ENCODE peak calls at places on chromosome 3, in six cellular contexts. Y is SK-N-SH, P is tibial nerve, C is transverse colon, F is upper lobe of left lung, G is A549. W is an unnamed sample.

GRCh38 chr3:179177611-179178010 is 29.5 kb downstream of the PIK3CA start:
- DNase-seq in P (no peak), Y (no peak), F (no peak), G (no peak), C (no peak), W (no peak)

GRCh38 chr3:37537914-37538691 is 323.6 kb upstream of the CTDSPL start:
- DNase-seq in Y (peak; percentile 86), F (no peak), P (no peak), C (no peak), G (no peak), W (peak; percentile 58)

GRCh38 chr3:122754867-122755835 is 38.5 kb downstream of the HSPBAP1 start:
- DNase-seq in Y (peak; percentile 30), C (no peak), G (peak; percentile 49), P (no peak), F (no peak), W (no peak)

GRCh38 chr3:151999936-152000335 is 126.5 kb downstream of the SUCNR1 start:
- DNase-seq in C (no peak), G (no peak), P (no peak), F (no peak), Y (no peak), W (no peak)

GRCh38 chr3:133448478-133449122 is 48.7 kb downstream of the BFSP2 start:
- DNase-seq in P (no peak), C (peak; percentile 53), G (no peak), F (peak; percentile 29), Y (no peak), W (no peak)

GRCh38 chr3:159263750-159264561 is 462.1 kb downstream of the MFSD1 start:
- DNase-seq in F (no peak), C (no peak), P (no peak), G (peak; percentile 19), Y (peak; percentile 42), W (no peak)

GRCh38 chr3:59839283-59839682 is 789.5 kb upstream of the CFAP20DC start:
- DNase-seq in P (no peak), G (no peak), C (no peak), F (no peak), Y (no peak), W (no peak)

GRCh38 chr3:171791695-171792082 is 18.6 kb downstream of the PLD1 start:
- DNase-seq in F (no peak), G (no peak), P (no peak), C (no peak), Y (no peak), W (no peak)

GRCh38 chr3:125594581-125595011 is 701 bp downstream of the OSBPL11 start:
- DNase-seq in G (no peak), Y (peak; percentile 32), F (no peak), C (peak; percentile 38), P (peak; percentile 21), W (peak; percentile 23)

GRCh38 chr3:130725746-130726145 is 20.9 kb downstream of the PIK3R4 start:
- DNase-seq in Y (no peak), C (no peak), F (no peak), P (no peak), G (no peak), W (no peak)

GRCh38 chr3:188672840-188673239 is 498.9 kb upstream of the TPRG1 start:
- DNase-seq in Y (no peak), F (no peak), P (no peak), G (no peak), C (no peak), W (no peak)
- TF ChIP-seq CTCF in Y (no peak), F (no peak), P (no peak), G (no peak), C (no peak), W (no peak)

DNA sequence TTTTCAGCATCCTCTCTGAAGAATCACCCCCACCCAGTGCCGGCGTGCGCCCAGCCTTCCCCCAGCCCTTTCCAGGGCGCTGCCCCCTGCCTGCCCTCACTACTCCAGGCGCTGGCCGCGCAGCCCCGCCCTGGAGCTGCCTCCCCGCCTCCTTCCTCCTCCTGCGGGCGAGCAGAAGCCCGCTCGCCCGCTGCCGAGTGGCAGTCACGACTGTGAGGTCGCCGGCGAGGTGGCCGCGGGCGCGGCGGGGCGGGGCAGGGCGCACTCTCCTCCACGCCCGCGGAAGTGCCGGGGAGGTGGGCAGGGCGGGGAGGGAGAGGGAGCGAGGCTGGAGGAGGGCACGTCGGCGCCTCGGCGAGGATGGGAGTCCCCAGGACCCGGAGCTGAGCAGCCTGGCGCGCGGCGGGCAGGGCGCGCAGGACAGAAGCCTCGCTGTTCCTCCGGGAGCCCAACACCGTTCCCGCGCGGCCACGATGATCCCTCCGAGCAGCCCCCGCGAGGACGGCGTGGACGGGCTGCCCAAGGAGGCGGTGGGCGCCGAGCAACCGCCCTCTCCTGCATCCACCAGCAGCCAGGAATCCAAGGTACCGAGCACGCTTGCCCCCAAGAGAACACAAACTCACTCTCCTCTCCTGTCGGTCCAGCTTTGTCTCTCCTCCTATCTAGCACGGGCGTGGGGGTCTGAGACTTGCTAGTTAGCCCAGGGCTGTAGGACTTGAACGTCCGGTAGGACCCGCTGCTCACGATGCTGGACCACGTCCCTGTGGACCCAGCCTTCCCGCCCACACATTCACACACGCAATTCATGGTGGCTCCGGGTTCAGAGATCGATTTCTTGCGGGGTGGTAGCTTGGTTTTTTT is at the start of gene STAC:
- DNase-seq in C (peak; percentile 8), G (peak; percentile 52), P (no peak), Y (peak; percentile 88), F (peak; percentile 47), W (no peak)
- H3K4me3 ChIP-seq in C (peak within 1 kb of the TSS; percentile 27), G (peak within 1 kb of the TSS; percentile 48), P (peak within 1 kb of the TSS; percentile 39), Y (peak within 1 kb of the TSS; percentile 88), F (peak within 1 kb of the TSS; percentile 44), W (peak within 1 kb of the TSS; percentile 51)

DNA sequence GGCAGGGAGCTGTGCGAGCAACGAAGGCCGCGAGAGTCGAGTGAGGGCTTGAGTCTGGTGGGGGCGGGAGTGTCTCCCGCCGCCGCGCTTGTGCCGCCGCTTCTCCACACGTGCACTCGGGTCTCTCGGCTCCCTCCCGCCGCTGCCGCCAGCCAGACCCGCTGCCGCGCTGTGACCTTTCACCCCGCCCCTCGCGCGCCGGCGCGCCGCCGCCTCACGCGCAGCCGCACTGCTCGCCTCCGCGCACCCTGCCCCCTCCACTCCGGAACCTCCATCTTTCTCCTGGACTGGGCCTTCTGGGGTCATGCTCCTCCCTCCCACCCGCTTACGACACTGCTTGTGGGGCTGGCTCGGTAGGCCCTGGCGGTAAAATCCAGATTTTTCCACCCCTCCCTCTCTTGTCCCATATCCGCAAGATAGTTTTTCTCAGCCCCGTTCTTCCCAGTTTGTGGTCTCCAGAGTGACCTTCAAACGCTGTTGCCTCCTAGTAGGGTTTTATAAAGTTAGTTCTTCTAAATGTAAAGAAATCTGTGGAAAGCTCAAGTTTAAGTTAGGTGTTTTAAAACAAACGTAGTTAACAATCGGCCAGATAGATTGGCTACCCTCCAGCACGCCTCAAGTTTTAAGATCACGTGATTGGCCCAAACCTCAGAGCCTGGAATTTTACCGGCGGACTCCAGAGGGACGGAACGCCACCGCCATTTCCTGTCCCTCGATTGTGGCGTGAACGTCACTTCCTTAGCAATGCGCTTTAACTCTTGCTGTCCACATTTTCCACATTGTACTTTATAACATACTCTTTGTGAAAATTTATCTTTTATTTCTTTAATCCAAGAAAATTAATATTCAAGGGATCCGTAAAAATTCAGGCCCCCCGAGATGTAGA is at the start of gene NAA50:
- DNase-seq in C (peak; percentile 94), F (peak; percentile 96), G (peak; percentile 88), Y (peak; percentile 94), P (peak; percentile 87), W (peak; percentile 94)
- TF ChIP-seq EP300 in C (no peak), F (no peak), G (no peak), Y (no peak), P (no peak), W (no peak)

GRCh38 chr3:12247411-12247810 is 41.5 kb upstream of the PPARG start:
- DNase-seq in C (no peak), F (no peak), Y (no peak), G (no peak), P (no peak), W (no peak)
- TF ChIP-seq CTCF in C (no peak), F (no peak), Y (no peak), G (no peak), P (no peak), W (no peak)

GRCh38 chr3:57977755-57978715 is 30.2 kb upstream of the FLNB start:
- DNase-seq in Y (peak; percentile 30), C (peak; percentile 80), G (no peak), P (no peak), F (no peak), W (no peak)
- H3K4me3 ChIP-seq in Y (no peak overlapping the region), C (no peak overlapping the region), G (no peak overlapping the region), P (no peak overlapping the region), F (no peak overlapping the region), W (no peak overlapping the region)

DNA sequence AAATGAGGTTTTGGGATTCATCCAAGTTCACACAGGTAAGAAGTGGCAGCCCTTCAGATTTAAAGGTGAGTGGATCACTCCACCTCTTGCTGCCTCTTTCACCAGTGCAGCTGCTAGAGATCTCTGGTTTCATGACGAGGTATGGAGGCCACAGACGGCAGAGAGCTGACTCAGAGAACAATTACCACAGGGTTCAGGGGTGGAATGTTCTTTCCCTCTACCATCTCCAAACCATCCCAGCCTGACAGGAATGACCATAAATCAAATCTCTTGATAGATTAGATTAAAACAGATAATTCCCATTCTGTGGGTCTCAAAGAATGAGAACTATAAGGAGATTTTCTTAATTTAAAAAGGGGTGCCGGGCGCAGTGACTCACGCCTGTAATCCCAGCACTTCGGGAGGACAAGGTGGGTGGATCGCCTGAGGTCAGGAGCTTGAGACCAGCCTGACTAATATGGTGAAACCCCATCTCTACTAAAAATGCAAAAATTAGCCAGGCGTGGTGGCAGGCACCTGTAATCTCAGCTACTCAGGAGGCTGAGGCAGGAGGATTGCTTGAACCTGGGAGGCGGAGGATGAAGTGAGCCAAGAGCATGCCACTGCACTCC is 174.2 kb upstream of the ATP11B start:
- DNase-seq in C (no peak), P (no peak), Y (no peak), F (no peak), G (no peak), W (no peak)
- TF ChIP-seq EP300 in C (no peak), P (no peak), Y (no peak), F (no peak), G (no peak), W (no peak)

GRCh38 chr3:128849776-128850542 is 29.5 kb upstream of the ACAD9 start:
- DNase-seq in F (no peak), C (no peak), P (no peak), G (no peak), Y (peak; percentile 83), W (no peak)
- TF ChIP-seq CTCF in F (no peak), C (no peak), P (no peak), G (no peak), Y (peak; percentile 33), W (no peak)

DNA sequence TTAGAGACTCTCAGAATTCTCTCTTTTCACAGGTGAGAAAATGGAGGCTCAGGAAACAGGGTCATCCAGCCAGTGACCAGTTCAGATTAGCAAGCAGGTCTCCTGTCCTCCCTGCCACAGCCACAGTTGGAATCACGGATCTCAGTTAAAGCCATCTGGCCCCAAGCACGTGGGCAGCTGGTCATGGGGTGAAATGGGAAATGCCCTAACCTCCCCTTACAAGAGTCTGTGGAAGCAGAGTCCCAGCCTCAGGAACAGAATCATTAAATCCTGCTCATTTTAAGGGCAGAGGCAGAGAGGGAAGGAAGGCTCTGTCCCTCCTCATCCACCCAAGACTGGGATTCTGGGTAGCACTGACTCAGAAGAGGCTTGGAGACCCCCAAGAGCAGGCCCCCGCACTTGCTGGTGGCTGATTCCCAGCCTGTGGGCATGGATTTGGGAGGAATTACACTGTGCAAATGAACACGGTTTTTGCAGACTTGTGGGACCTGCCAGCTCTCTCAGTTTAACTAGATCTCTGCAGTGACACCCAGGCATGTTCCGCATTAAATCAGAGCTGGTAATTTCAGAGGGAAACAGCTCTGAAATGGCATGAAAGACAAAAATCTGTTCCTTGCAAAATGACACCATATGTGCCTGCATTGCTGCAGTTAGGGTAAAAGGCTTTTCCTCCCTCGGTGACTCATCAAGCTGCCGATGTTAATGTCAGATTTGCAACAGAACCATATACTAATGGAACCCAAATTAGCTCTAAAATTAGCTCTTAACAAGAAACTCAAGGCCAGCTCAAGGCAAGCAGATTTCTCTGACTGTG is 89.0 kb downstream of the BDH1 start:
- DNase-seq in C (no peak), F (no peak), G (peak; percentile 38), P (no peak), Y (peak; percentile 78), W (no peak)
- H3K4me3 ChIP-seq in C (no peak overlapping the region), F (no peak overlapping the region), G (no peak overlapping the region), P (no peak overlapping the region), Y (peak overlapping the region; percentile 28), W (no peak overlapping the region)

W was measured in ovary.